ENCODE peak calls at places on chromosomes 16 and 17, in four cellular contexts. U is adrenal gland, Y is hepatocyte, H is Karpas-422. R is an unnamed sample.

GRCh38 chr17:77011173-77012011 is 129.4 kb upstream of the SEC14L1 start:
- DNase-seq in U (peak; percentile 31), Y (peak; percentile 63), H (peak; percentile 87), R (peak; percentile 70)

GRCh38 chr17:32529604-32530003 is 42.8 kb downstream of the CDK5R1 start:
- DNase-seq in U (no peak), Y (no peak), H (no peak), R (no peak)

GRCh38 chr17:74354123-74354522 is 7.5 kb downstream of the BTBD17 start:
- DNase-seq in U (peak; percentile 43), Y (peak; percentile 75), H (peak; percentile 84), R (peak; percentile 83)

GRCh38 chr17:67680445-67681224 is 37.1 kb upstream of the NOL11 start:
- DNase-seq in U (no peak), Y (no peak), H (no peak), R (no peak)

GRCh38 chr16:66228791-66229190 is 137.7 kb upstream of the CDH5 start:
- DNase-seq in U (no peak), Y (no peak), H (no peak), R (no peak)

GRCh38 chr16:21996923-21997692 is 3.8 kb downstream of the PDZD9 start:
- DNase-seq in U (no peak), Y (peak; percentile 17), H (no peak), R (no peak)

GRCh38 chr17:82011617-82012481 is 10.8 kb downstream of the CENPX start:
- DNase-seq in U (no peak), Y (no peak), H (no peak), R (no peak)

GRCh38 chr17:72118588-72119279 is 2.1 kb upstream of the SOX9 start:
- DNase-seq in U (peak; percentile 67), Y (peak; percentile 88), H (peak; percentile 82), R (peak; percentile 85)

GRCh38 chr16:88002211-88002610 is 51.0 kb downstream of the BANP start:
- DNase-seq in U (no peak), Y (no peak), H (no peak), R (no peak)

GRCh38 chr16:89828870-89829629 is 775 bp downstream of the SPIRE2 start:
- DNase-seq in U (no peak), Y (no peak), H (no peak), R (no peak)

GRCh38 chr16:67173323-67173722 is 3.0 kb downstream of the NOL3 start:
- DNase-seq in U (no peak), Y (no peak), H (no peak), R (no peak)

GRCh38 chr17:76567634-76568432 is 17.8 kb downstream of the ST6GALNAC2 start:
- DNase-seq in U (no peak), Y (peak; percentile 64), H (peak; percentile 72), R (no peak)

GRCh38 chr17:45844695-45845375 is at the start of gene SPPL2C:
- DNase-seq in U (no peak), Y (no peak), H (no peak), R (no peak)

GRCh38 chr17:27345141-27345904 is 51.4 kb downstream of the WSB1 start:
- DNase-seq in U (peak; percentile 58), Y (peak; percentile 89), H (no peak), R (peak; percentile 79)

GRCh38 chr17:73592531-73592961 is 51.7 kb downstream of the SDK2 start:
- DNase-seq in U (peak; percentile 26), Y (no peak), H (no peak), R (no peak)

GRCh38 chr17:74957935-74958549 is 14.5 kb downstream of the HID1 start:
- DNase-seq in U (peak; percentile 76), Y (peak; percentile 73), H (peak; percentile 90), R (peak; percentile 67)

GRCh38 chr17:40111221-40112128 is 10.3 kb upstream of the MSL1 start:
- DNase-seq in U (peak; percentile 98), Y (peak; percentile 95), H (peak; percentile 90), R (peak; percentile 95)

GRCh38 chr17:70040336-70040735 is 34.7 kb upstream of the KCNJ16 start:
- DNase-seq in U (no peak), Y (no peak), H (no peak), R (no peak)

GRCh38 chr17:3843935-3844516 is 2.0 kb downstream of the NCBP3 start:
- DNase-seq in U (no peak), Y (peak; percentile 63), H (peak; percentile 81), R (peak; percentile 47)

GRCh38 chr17:50931003-50931878 is 65.1 kb upstream of the TOB1 start:
- DNase-seq in U (peak; percentile 96), Y (peak; percentile 91), H (peak; percentile 95), R (peak; percentile 95)

GRCh38 chr16:65679785-65680184 is 557.9 kb upstream of the CDH11 start:
- DNase-seq in U (no peak), Y (no peak), H (no peak), R (no peak)

GRCh38 chr17:72176902-72177660 is 56.3 kb downstream of the SOX9 start:
- DNase-seq in U (no peak), Y (no peak), H (no peak), R (no peak)

GRCh38 chr17:78226752-78227454 is 4.5 kb upstream of the TMEM235 start:
- DNase-seq in U (no peak), Y (no peak), H (no peak), R (no peak)

GRCh38 chr16:68737046-68737729 is at the start of gene CDH1:
- DNase-seq in U (no peak), Y (peak; percentile 94), H (no peak), R (no peak)
- H3K27ac ChIP-seq in U (no peak within 1 kb of the TSS), Y (peak within 1 kb of the TSS; percentile 93), H (no peak within 1 kb of the TSS), R (no peak within 1 kb of the TSS)

GRCh38 chr16:10741844-10742243 is 1.8 kb upstream of the NUBP1 start:
- DNase-seq in U (no peak), Y (no peak), H (peak; percentile 51), R (no peak)

GRCh38 chr16:10740000-10740844 is 3.4 kb upstream of the NUBP1 start:
- DNase-seq in U (no peak), Y (no peak), H (no peak), R (no peak)

GRCh38 chr16:10738231-10739077 is 5.2 kb upstream of the NUBP1 start:
- DNase-seq in U (peak; percentile 93), Y (peak; percentile 52), H (peak; percentile 59), R (peak; percentile 74)

GRCh38 chr16:10740845-10741208 is 2.8 kb upstream of the NUBP1 start:
- DNase-seq in U (no peak), Y (no peak), H (no peak), R (no peak)

DNA sequence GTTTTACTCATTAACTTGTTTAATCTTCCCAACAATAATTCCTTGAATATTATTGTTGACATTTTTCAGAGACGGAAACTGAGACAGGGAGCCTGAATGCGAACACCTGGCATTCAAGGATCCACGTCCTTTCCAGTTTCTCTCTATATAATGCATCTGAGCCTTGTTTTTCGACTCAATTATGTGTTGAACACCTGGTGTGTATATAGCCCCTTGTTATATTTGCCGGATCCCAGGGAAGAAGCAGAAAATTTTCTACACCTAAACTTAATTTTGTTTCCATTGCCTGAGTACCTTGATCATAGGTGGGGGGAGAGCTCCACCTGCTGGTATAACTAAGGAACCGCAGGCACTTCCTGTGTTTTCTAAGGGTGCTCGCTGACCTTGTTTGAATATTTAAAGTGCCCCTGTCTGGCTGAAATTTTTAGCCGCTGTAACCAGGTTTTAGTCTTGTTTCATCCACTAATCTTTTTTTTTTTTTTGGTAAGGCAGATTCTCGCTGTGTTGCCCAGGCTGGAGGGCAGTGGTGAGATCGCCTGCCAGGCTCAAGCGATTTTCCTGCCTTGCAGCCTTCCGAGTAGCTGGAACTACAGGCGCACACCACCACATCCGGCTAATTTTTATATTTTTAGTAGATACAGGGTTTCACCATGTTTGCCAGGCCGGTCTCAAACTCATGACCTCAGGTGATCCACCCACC is 6.6 kb upstream of the NUBP1 start:
- DNase-seq in U (peak; percentile 67), Y (peak; percentile 81), H (peak; percentile 94), R (peak; percentile 72)
- H3K4me3 ChIP-seq in U (no peak overlapping the region), Y (no peak overlapping the region), H (peak overlapping the region; percentile 56), R (no peak overlapping the region)

DNA sequence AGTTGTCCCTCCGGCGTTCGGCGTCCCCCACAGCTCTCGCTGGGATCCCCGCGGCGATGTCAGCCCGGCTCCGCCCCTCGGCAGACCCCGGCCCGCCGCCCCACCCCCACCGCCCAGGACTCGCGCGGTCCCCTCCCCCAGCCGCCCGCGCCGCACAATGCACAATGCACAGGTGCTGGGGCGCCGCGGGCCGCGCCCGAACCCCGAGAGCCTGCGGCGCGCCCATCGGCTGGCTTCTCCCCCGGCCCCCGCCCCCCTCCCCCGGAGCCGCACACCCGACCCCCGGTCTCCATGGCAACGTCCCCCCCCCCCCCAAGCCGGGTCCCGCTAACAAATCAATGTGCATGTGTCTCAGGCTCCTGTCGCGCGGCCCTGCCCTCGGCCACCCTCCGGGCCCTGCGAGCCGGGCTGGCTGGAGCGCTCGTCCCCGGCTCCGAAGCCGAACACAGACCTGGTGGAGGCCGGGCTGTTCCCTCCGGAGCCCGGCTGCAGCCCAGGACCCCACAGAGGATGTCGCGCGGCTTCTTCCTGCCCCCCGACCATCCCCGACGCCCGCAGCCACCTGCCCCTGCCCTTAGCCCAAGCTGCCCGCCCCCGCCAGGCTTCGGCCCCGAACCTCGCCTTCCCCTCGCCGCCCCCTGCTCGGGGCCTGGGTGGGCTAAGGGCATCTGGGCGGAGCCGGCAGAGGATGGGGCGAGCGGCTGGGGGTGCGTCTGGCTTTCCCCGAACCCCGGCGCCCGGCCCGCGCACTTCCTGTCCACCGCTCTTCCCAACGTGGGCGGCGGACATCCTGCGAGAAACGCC is 817 bp upstream of the CBX8 start:
- DNase-seq in U (no peak), Y (peak; percentile 25), H (no peak), R (no peak)
- H3K27me3 ChIP-seq in U (peaks cover 59% of the 10 kb centered on the region), Y (peaks cover 57% of the 10 kb centered on the region), H (no peaks in the 10 kb centered on the region), R (peaks cover 79% of the 10 kb centered on the region)

DNA sequence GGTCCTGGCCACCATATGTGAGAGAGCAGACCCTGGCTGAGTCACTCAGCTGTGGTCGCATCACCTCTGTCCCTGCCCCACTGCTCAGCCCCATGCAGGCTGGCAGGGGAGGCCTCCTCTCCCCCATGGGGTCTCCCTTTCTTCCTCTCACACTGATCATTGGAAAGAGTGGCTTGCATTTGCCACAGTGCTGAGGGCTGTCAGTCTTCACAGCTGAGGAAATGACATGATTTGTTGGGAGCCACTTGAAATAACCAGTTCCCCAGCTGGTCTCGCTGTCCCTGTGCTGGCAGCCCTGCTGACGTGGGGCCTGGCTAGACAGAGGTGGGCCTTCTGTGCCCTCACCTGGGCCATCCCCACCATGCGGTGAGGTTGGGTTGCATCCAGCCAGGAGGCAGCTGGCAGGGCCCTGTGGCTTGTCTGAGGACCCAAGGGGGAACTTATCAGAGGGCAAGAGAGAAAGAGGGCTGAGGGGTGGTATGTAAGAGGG is 30.1 kb upstream of the MED9 start:
- DNase-seq in U (no peak), Y (no peak), H (peak; percentile 35), R (no peak)
- H3K27ac ChIP-seq in U (no peak overlapping the region), Y (peak overlapping the region; percentile 83), H (no peak overlapping the region), R (no peak overlapping the region)

GRCh38 chr16:15644306-15644961 is 1.5 kb upstream of the MARF1 start:
- DNase-seq in U (no peak), Y (peak; percentile 33), H (no peak), R (no peak)
- H3K4me3 ChIP-seq in U (no peak overlapping the region), Y (no peak overlapping the region), H (peak overlapping the region; percentile 85), R (no peak overlapping the region)

GRCh38 chr16:85228970-85229430 is 116.7 kb upstream of the CIBAR2 start:
- DNase-seq in U (no peak), Y (no peak), H (no peak), R (no peak)
- H3K27me3 ChIP-seq in U (no peaks in the 10 kb centered on the region), Y (no peaks in the 10 kb centered on the region), H (no peaks in the 10 kb centered on the region), R (no peaks in the 10 kb centered on the region)

GRCh38 chr16:69087161-69087581 is 18.3 kb upstream of the HAS3 start:
- DNase-seq in U (no peak), Y (no peak), H (peak; percentile 5), R (peak; percentile 36)
- H3K27ac ChIP-seq in U (no peak overlapping the region), Y (no peak overlapping the region), H (no peak overlapping the region), R (no peak overlapping the region)